ENCODE peak calls at places on chromosomes 16 and 17, in eight cellular contexts. M, W, H, C, U, F, Y and Z are unnamed samples.

GRCh38 chr17:48259710-48260291 is 152.2 kb downstream of the SNX11 start:
- DNase-seq in W (peak; percentile 46), F (peak; percentile 64), M (no peak), C (no peak), H (peak; percentile 71), Y (peak; percentile 38), U (no peak), Z (peak; percentile 64)

GRCh38 chr17:66200685-66201092 is 8.8 kb upstream of the CEP112 start:
- DNase-seq in M (no peak), W (peak; percentile 81), H (peak; percentile 85), Y (peak; percentile 76), C (no peak), U (peak; percentile 64), F (peak; percentile 87), Z (peak; percentile 80)

GRCh38 chr16:14302399-14303181 is 231.5 kb downstream of the MRTFB start:
- DNase-seq in U (no peak), F (no peak), H (peak; percentile 78), C (no peak), W (no peak), Y (peak; percentile 79), M (peak; percentile 37), Z (peak; percentile 52)

GRCh38 chr17:76657505-76658386 is 14.2 kb upstream of the ST6GALNAC1 start:
- DNase-seq in C (no peak), U (no peak), M (no peak), W (peak; percentile 67), Y (no peak), H (no peak), F (no peak), Z (no peak)

GRCh38 chr16:72932050-72932449 is 115.9 kb downstream of the ZFHX3 start:
- DNase-seq in H (no peak), W (no peak), M (no peak), F (peak; percentile 51), C (no peak), Y (no peak), U (no peak), Z (no peak)

GRCh38 chr17:18143044-18143936 is 34.7 kb downstream of the MYO15A start:
- DNase-seq in Y (peak; percentile 81), M (no peak), H (peak; percentile 95), U (no peak), C (no peak), F (peak; percentile 30), W (no peak), Z (peak; percentile 48)

GRCh38 chr16:57645691-57646387 is 17.4 kb downstream of the ADGRG1 start:
- DNase-seq in H (no peak), Y (no peak), F (peak; percentile 69), M (peak; percentile 70), U (no peak), W (no peak), C (no peak), Z (peak; percentile 48)

GRCh38 chr17:31428512-31428911 is 37.0 kb downstream of the RAB11FIP4 start:
- DNase-seq in F (no peak), M (no peak), Y (no peak), W (no peak), H (no peak), U (no peak), C (no peak), Z (no peak)

GRCh38 chr16:309476-309875 is 26.5 kb downstream of the PDIA2 start:
- DNase-seq in C (no peak), H (no peak), M (no peak), Y (no peak), W (no peak), U (no peak), F (no peak), Z (no peak)

GRCh38 chr17:79830303-79830702 is 8.9 kb downstream of the CBX4 start:
- DNase-seq in W (peak; percentile 38), F (no peak), H (peak; percentile 72), M (no peak), Y (no peak), C (no peak), U (no peak), Z (no peak)

GRCh38 chr17:67601897-67602296 is 115.8 kb upstream of the NOL11 start:
- DNase-seq in F (peak; percentile 58), U (no peak), Y (no peak), W (no peak), H (no peak), C (no peak), M (no peak), Z (no peak)

GRCh38 chr16:80480664-80481063 is 60.1 kb upstream of the DYNLRB2 start:
- DNase-seq in U (no peak), W (no peak), C (no peak), Y (no peak), H (no peak), F (no peak), M (no peak), Z (no peak)

GRCh38 chr16:65666132-65666869 is 544.4 kb upstream of the CDH11 start:
- DNase-seq in H (peak; percentile 56), C (no peak), M (no peak), F (no peak), W (no peak), U (no peak), Y (peak; percentile 5), Z (no peak)

GRCh38 chr17:63998050-63998720 is at the start of gene PRR29:
- DNase-seq in M (peak; percentile 77), W (peak; percentile 56), Y (peak; percentile 96), H (peak; percentile 97), F (peak; percentile 58), C (peak; percentile 71), U (no peak), Z (peak; percentile 79)

GRCh38 chr17:64001091-64001579 is 3.0 kb downstream of the PRR29 start:
- DNase-seq in U (no peak), W (no peak), C (peak; percentile 34), Y (peak; percentile 0), H (peak; percentile 48), F (no peak), M (no peak), Z (no peak)

GRCh38 chr17:63997341-63998048 is 656 bp upstream of the PRR29 start:
- DNase-seq in Y (peak; percentile 1), C (peak; percentile 62), W (no peak), H (no peak), M (no peak), U (no peak), F (no peak), Z (no peak)

GRCh38 chr17:63999680-64000531 is 1.8 kb downstream of the PRR29 start:
- DNase-seq in Y (peak; percentile 3), U (no peak), M (no peak), H (peak; percentile 51), W (no peak), F (no peak), C (peak; percentile 57), Z (no peak)

DNA sequence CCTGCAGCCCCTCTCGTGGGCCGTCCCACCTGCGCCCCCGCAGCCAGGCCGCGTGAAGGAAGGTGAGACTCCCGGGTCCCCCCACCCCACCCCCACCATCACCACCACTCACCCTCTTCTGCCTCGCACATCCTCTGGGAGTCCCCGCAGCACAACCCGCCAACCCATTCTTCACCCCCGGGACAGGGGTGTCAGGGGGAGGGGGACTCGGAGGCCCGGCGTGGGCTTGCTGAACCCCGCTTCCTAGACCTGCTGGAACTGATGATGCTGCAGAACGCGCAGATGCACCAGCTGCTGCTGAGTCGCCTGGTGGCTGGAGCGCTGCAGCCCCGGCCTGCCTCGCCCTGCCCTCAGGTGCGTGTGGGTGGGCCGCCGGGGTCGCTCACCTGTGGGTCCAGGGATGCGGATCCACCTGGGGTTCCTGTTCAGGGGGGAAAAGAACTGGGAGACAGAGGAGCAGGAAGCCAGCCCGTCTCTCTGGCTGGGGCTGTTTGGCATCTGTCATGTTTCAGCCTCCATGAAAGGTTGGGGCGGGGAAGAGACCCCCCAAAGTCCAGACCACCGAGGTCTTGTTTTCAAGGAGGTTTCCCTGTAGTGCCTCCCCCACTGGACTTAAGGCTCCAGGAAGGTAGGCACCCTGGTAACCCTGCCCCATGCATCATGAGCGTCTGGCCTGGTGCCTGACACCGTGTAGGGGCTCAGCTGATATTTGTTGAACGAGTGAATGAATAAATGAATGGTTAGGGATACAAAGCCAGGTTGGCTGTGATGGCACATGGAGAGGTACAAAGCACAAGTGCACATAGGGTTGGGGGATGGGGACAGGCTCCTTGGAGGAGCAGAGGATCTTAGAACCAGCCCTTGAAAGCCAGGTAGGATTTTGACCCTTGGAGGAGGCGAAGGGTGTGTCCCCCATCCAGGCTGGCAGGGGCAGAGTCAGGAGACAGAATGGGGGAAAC is 849 bp downstream of the PRR29 start:
- DNase-seq in H (peak; percentile 74), W (no peak), C (peak; percentile 53), F (no peak), Y (peak; percentile 31), M (no peak), U (no peak), Z (no peak)
- H3K4me3 ChIP-seq in H (peak overlapping the region; percentile 90), W (peak overlapping the region; percentile 46), C (peak overlapping the region; percentile 67), F (peak overlapping the region; percentile 69), Y (peak overlapping the region; percentile 90), M (peak overlapping the region; percentile 67), U (peak overlapping the region; percentile 37), Z (peak overlapping the region; percentile 54)

DNA sequence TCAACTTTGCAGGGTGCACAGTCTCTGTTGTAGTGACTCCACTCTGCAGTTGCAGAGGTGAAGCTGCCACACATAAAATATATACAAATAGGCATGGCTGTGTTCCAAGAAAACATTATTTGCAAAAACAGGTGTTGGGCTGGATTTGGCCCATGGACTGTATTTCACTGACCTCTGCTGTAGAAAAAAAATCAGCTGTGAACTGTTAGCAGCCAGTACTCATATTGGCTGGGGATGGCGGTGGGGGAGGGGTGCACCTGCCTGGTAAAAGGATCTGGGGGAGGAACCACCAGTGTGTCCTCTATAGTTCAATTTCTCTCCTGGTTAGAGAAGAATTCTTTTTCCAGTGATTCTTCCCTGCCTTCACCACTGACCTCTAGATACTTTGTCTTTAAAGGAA is 50.0 kb downstream of the SHISA9 start:
- DNase-seq in Y (no peak), F (no peak), U (no peak), H (no peak), C (no peak), M (no peak), W (no peak), Z (no peak)
- TF ChIP-seq CTCF in Y (no peak), F (no peak), U (no peak), H (no peak), C (no peak), M (no peak), W (no peak), Z (no peak)

GRCh38 chr16:30921748-30922419 is 1.5 kb upstream of the FBXL19 start:
- DNase-seq in H (peak; percentile 99), C (peak; percentile 95), Y (peak; percentile 98), F (peak; percentile 92), W (peak; percentile 93), U (peak; percentile 73), M (peak; percentile 86), Z (peak; percentile 76)

GRCh38 chr16:30922420-30922959 is 882 bp upstream of the FBXL19 start:
- DNase-seq in F (peak; percentile 100), Y (peak; percentile 100), U (peak; percentile 99), H (peak; percentile 100), C (peak; percentile 100), M (peak; percentile 99), W (peak; percentile 100), Z (peak; percentile 100)

GRCh38 chr16:30924086-30924714 is 828 bp downstream of the FBXL19 start:
- DNase-seq in H (peak; percentile 77), C (peak; percentile 72), W (peak; percentile 39), M (peak; percentile 35), U (no peak), F (no peak), Y (peak; percentile 62), Z (no peak)

GRCh38 chr16:30923554-30924085 is at the start of gene FBXL19:
- DNase-seq in M (peak; percentile 60), C (peak; percentile 79), Y (peak; percentile 89), H (peak; percentile 88), U (no peak), F (no peak), W (no peak), Z (no peak)

GRCh38 chr16:30922960-30923535 is 324 bp upstream of the FBXL19 start:
- DNase-seq in Y (peak; percentile 100), F (peak; percentile 100), H (peak; percentile 100), U (peak; percentile 99), C (peak; percentile 100), M (peak; percentile 99), W (peak; percentile 100), Z (peak; percentile 100)
- H3K4me3 ChIP-seq in Y (peak overlapping the region; percentile 77), F (peak overlapping the region; percentile 69), H (peak overlapping the region; percentile 95), U (peak overlapping the region; percentile 76), C (peak overlapping the region; percentile 71), M (peak overlapping the region; percentile 67), W (peak overlapping the region; percentile 75), Z (peak overlapping the region; percentile 93)

GRCh38 chr16:75108792-75109731 is 7.5 kb downstream of the LDHD start:
- DNase-seq in Y (no peak), H (peak; percentile 61), U (peak; percentile 81), C (peak; percentile 96), W (peak; percentile 77), F (peak; percentile 91), M (peak; percentile 84), Z (peak; percentile 91)
- TF ChIP-seq CTCF in Y (no peak), H (no peak), U (no peak), C (no peak), W (no peak), F (no peak), M (no peak), Z (no peak)